ENCODE peak calls at places on chromosomes 7 and 10, in six cellular contexts. X is IMR-90; A is GM13976; J is pancreas; Y is activated CD8-positive, alpha-beta memory T cell treated with anti-CD3 and anti-CD28 coated beads for 4 hours; V is stimulated activated CD4-positive, alpha-beta T cell treated with anti-CD3 and anti-CD28 coated beads, Interleukin-12 subunit alpha, Interleukin-12 subunit beta, amount 100 ng/mL, for 4 hours. S is an unnamed sample.

GRCh38 chr7:83794834-83795233 is 145.9 kb upstream of the SEMA3E start:
- DNase-seq in X (no peak), A (no peak), Y (no peak), V (no peak), J (no peak), S (no peak)

GRCh38 chr10:52479567-52479966 is 165.5 kb downstream of the DKK1 start:
- DNase-seq in Y (no peak), V (no peak), X (no peak), J (no peak), A (no peak), S (no peak)

GRCh38 chr7:21566094-21566493 is 23.3 kb downstream of the DNAH11 start:
- DNase-seq in Y (no peak), V (no peak), X (no peak), A (no peak), J (no peak), S (no peak)

GRCh38 chr10:119315128-119316001 is 108.0 kb downstream of the GRK5 start:
- DNase-seq in A (peak; percentile 82), V (peak; percentile 59), Y (peak; percentile 74), J (no peak), X (peak; percentile 98), S (no peak)

GRCh38 chr7:157111311-157111710 is 27.4 kb upstream of the UBE3C start:
- DNase-seq in Y (no peak), V (no peak), J (no peak), A (no peak), X (no peak), S (no peak)

GRCh38 chr7:156096806-156097538 is 284.7 kb upstream of the SHH start:
- DNase-seq in V (no peak), A (no peak), X (no peak), J (no peak), Y (no peak), S (no peak)

GRCh38 chr7:112759905-112760304 is 30.3 kb downstream of the TMEM168 start:
- DNase-seq in X (no peak), J (no peak), Y (no peak), A (no peak), V (no peak), S (no peak)

GRCh38 chr10:3935933-3936359 is 150.9 kb upstream of the KLF6 start:
- DNase-seq in Y (no peak), A (no peak), X (no peak), V (no peak), J (no peak), S (no peak)

GRCh38 chr7:108000875-108001758 is 1.8 kb downstream of the LAMB1 start:
- DNase-seq in X (peak; percentile 30), Y (no peak), A (peak; percentile 20), V (no peak), J (peak; percentile 64), S (no peak)

GRCh38 chr10:7283246-7283645 is 127.6 kb downstream of the SFMBT2 start:
- DNase-seq in A (no peak), Y (no peak), X (no peak), J (no peak), V (no peak), S (no peak)

GRCh38 chr7:8051998-8052397 is 83.4 kb downstream of the GLCCI1 start:
- DNase-seq in Y (no peak), V (no peak), X (no peak), J (no peak), A (no peak), S (no peak)

GRCh38 chr10:75295901-75296441 is 60.2 kb upstream of the COMTD1 start:
- DNase-seq in V (no peak), X (peak; percentile 21), A (no peak), J (no peak), Y (no peak), S (no peak)

GRCh38 chr10:30959855-30960247 is 71.8 kb downstream of the ZNF438 start:
- DNase-seq in J (no peak), X (no peak), Y (no peak), V (no peak), A (no peak), S (no peak)

GRCh38 chr7:29968683-29969457 is 20.7 kb downstream of the SCRN1 start:
- DNase-seq in Y (no peak), A (no peak), X (peak; percentile 91), J (no peak), V (no peak), S (no peak)